ENCODE peak calls at places on chromosome 19, in ten cellular contexts. One of them, this sample, is unnamed.
A peak's percentile ranks its signal among the peaks of the same experiment; 100 is the strongest.

GRCh38 chr19:33290956-33291622 is 11.2 kb downstream of the CEBPA start:
- DNase-seq in pancreas: no peak
- DNase-seq in fibroblast of lung: no peak
- DNase-seq in cardiac muscle cell: no peak
- DNase-seq in HepG2: no peak
- DNase-seq in tibial artery: no peak
- DNase-seq in left ventricle myocardium inferior: no peak
- DNase-seq in IMR-90: no peak
- DNase-seq in psoas muscle: peak; percentile 34
- DNase-seq in ovary: no peak
- DNase-seq in this sample: no peak

GRCh38 chr19:6374179-6374709 is 1.5 kb downstream of the PSPN start:
- DNase-seq in pancreas: no peak
- DNase-seq in fibroblast of lung: no peak
- DNase-seq in cardiac muscle cell: no peak
- DNase-seq in HepG2: no peak
- DNase-seq in tibial artery: no peak
- DNase-seq in left ventricle myocardium inferior: no peak
- DNase-seq in IMR-90: no peak
- DNase-seq in psoas muscle: no peak
- DNase-seq in ovary: no peak
- DNase-seq in this sample: no peak

GRCh38 chr19:39144487-39145071 is 19.0 kb downstream of the PAK4 start:
- DNase-seq in pancreas: peak; percentile 20
- DNase-seq in fibroblast of lung: peak; percentile 41
- DNase-seq in cardiac muscle cell: no peak
- DNase-seq in HepG2: no peak
- DNase-seq in tibial artery: no peak
- DNase-seq in left ventricle myocardium inferior: no peak
- DNase-seq in IMR-90: peak; percentile 22
- DNase-seq in psoas muscle: no peak
- DNase-seq in ovary: no peak
- DNase-seq in this sample: no peak

GRCh38 chr19:4533835-4534424 is 1.1 kb downstream of the PLIN5 start:
- DNase-seq in pancreas: no peak
- DNase-seq in fibroblast of lung: no peak
- DNase-seq in cardiac muscle cell: no peak
- DNase-seq in HepG2: no peak
- DNase-seq in tibial artery: no peak
- DNase-seq in left ventricle myocardium inferior: no peak
- DNase-seq in IMR-90: no peak
- DNase-seq in psoas muscle: no peak
- DNase-seq in ovary: no peak
- DNase-seq in this sample: no peak

GRCh38 chr19:3547301-3547731 is 8.3 kb downstream of the TEKTIP1 start:
- DNase-seq in pancreas: no peak
- DNase-seq in fibroblast of lung: no peak
- DNase-seq in cardiac muscle cell: no peak
- DNase-seq in HepG2: no peak
- DNase-seq in tibial artery: no peak
- DNase-seq in left ventricle myocardium inferior: no peak
- DNase-seq in IMR-90: no peak
- DNase-seq in psoas muscle: no peak
- DNase-seq in ovary: no peak
- DNase-seq in this sample: no peak

GRCh38 chr19:45340232-45340898 is at the start of gene KLC3:
- DNase-seq in pancreas: peak; percentile 45
- DNase-seq in fibroblast of lung: no peak
- DNase-seq in cardiac muscle cell: peak; percentile 68
- DNase-seq in HepG2: no peak
- DNase-seq in tibial artery: no peak
- DNase-seq in left ventricle myocardium inferior: no peak
- DNase-seq in IMR-90: no peak
- DNase-seq in psoas muscle: no peak
- DNase-seq in ovary: no peak
- DNase-seq in this sample: no peak

GRCh38 chr19:52942371-52943133 is 19.3 kb upstream of the ZNF888 start:
- DNase-seq in pancreas: peak; percentile 92
- DNase-seq in fibroblast of lung: peak; percentile 81
- DNase-seq in cardiac muscle cell: peak; percentile 90
- DNase-seq in HepG2: peak; percentile 82
- DNase-seq in tibial artery: peak; percentile 89
- DNase-seq in left ventricle myocardium inferior: peak; percentile 94
- DNase-seq in IMR-90: peak; percentile 75
- DNase-seq in psoas muscle: peak; percentile 94
- DNase-seq in ovary: peak; percentile 92
- DNase-seq in this sample: peak; percentile 84

GRCh38 chr19:35782589-35782988 is 7.2 kb downstream of the ARHGAP33 start:
- DNase-seq in pancreas: no peak
- DNase-seq in fibroblast of lung: no peak
- DNase-seq in cardiac muscle cell: no peak
- DNase-seq in HepG2: no peak
- DNase-seq in tibial artery: no peak
- DNase-seq in left ventricle myocardium inferior: no peak
- DNase-seq in IMR-90: no peak
- DNase-seq in psoas muscle: no peak
- DNase-seq in ovary: no peak
- DNase-seq in this sample: no peak

GRCh38 chr19:41554902-41555301 is 21.1 kb upstream of the CEACAM21 start:
- DNase-seq in pancreas: no peak
- DNase-seq in fibroblast of lung: no peak
- DNase-seq in cardiac muscle cell: no peak
- DNase-seq in HepG2: no peak
- DNase-seq in tibial artery: no peak
- DNase-seq in left ventricle myocardium inferior: no peak
- DNase-seq in IMR-90: no peak
- DNase-seq in psoas muscle: no peak
- DNase-seq in ovary: no peak
- DNase-seq in this sample: no peak

GRCh38 chr19:51547397-51548212 is 16.1 kb upstream of the SIGLEC6 start:
- DNase-seq in pancreas: no peak
- DNase-seq in fibroblast of lung: no peak
- DNase-seq in cardiac muscle cell: no peak
- DNase-seq in HepG2: no peak
- DNase-seq in tibial artery: no peak
- DNase-seq in left ventricle myocardium inferior: no peak
- DNase-seq in IMR-90: no peak
- DNase-seq in psoas muscle: no peak
- DNase-seq in ovary: no peak
- DNase-seq in this sample: peak; percentile 82

GRCh38 chr19:44576843-44577565 is 36.4 kb upstream of the IGSF23 start:
- DNase-seq in pancreas: peak; percentile 37
- DNase-seq in fibroblast of lung: peak; percentile 28
- DNase-seq in cardiac muscle cell: peak; percentile 41
- DNase-seq in HepG2: peak; percentile 65
- DNase-seq in tibial artery: no peak
- DNase-seq in left ventricle myocardium inferior: no peak
- DNase-seq in IMR-90: peak; percentile 20
- DNase-seq in psoas muscle: no peak
- DNase-seq in ovary: no peak
- DNase-seq in this sample: peak; percentile 14

GRCh38 chr19:46610413-46610775 is 9.3 kb downstream of the CALM3 start:
- DNase-seq in pancreas: peak; percentile 8
- DNase-seq in fibroblast of lung: no peak
- DNase-seq in cardiac muscle cell: no peak
- DNase-seq in HepG2: no peak
- DNase-seq in tibial artery: no peak
- DNase-seq in left ventricle myocardium inferior: peak; percentile 12
- DNase-seq in IMR-90: no peak
- DNase-seq in psoas muscle: peak; percentile 5
- DNase-seq in ovary: no peak
- DNase-seq in this sample: no peak

GRCh38 chr19:46608581-46609345 is 7.6 kb downstream of the CALM3 start:
- DNase-seq in pancreas: no peak
- DNase-seq in fibroblast of lung: no peak
- DNase-seq in cardiac muscle cell: no peak
- DNase-seq in HepG2: no peak
- DNase-seq in tibial artery: no peak
- DNase-seq in left ventricle myocardium inferior: peak; percentile 11
- DNase-seq in IMR-90: no peak
- DNase-seq in psoas muscle: peak; percentile 27
- DNase-seq in ovary: no peak
- DNase-seq in this sample: no peak

GRCh38 chr19:46610851-46611770 is 10.0 kb downstream of the CALM3 start:
- DNase-seq in pancreas: peak; percentile 14
- DNase-seq in fibroblast of lung: peak; percentile 71
- DNase-seq in cardiac muscle cell: no peak
- DNase-seq in HepG2: no peak
- DNase-seq in tibial artery: no peak
- DNase-seq in left ventricle myocardium inferior: peak; percentile 9
- DNase-seq in IMR-90: peak; percentile 36
- DNase-seq in psoas muscle: peak; percentile 45
- DNase-seq in ovary: no peak
- DNase-seq in this sample: no peak

GRCh38 chr19:46608178-46608577 is 7.0 kb downstream of the CALM3 start:
- DNase-seq in pancreas: no peak
- DNase-seq in fibroblast of lung: no peak
- DNase-seq in cardiac muscle cell: no peak
- DNase-seq in HepG2: no peak
- DNase-seq in tibial artery: no peak
- DNase-seq in left ventricle myocardium inferior: no peak
- DNase-seq in IMR-90: no peak
- DNase-seq in psoas muscle: peak; percentile 13
- DNase-seq in ovary: no peak
- DNase-seq in this sample: no peak

GRCh38 chr19:46609511-46610412 is 8.6 kb downstream of the CALM3 start:
- DNase-seq in pancreas: no peak
- DNase-seq in fibroblast of lung: no peak
- DNase-seq in cardiac muscle cell: no peak
- DNase-seq in HepG2: no peak
- DNase-seq in tibial artery: no peak
- DNase-seq in left ventricle myocardium inferior: peak; percentile 13
- DNase-seq in IMR-90: no peak
- DNase-seq in psoas muscle: peak; percentile 49
- DNase-seq in ovary: no peak
- DNase-seq in this sample: no peak
- H3K4me3 ChIP-seq in pancreas: no peak overlapping the region
- H3K4me3 ChIP-seq in fibroblast of lung: no peak overlapping the region
- H3K4me3 ChIP-seq in cardiac muscle cell: no peak overlapping the region
- H3K4me3 ChIP-seq in HepG2: no peak overlapping the region
- H3K4me3 ChIP-seq in tibial artery: no peak overlapping the region
- H3K4me3 ChIP-seq in left ventricle myocardium inferior: no peak overlapping the region
- H3K4me3 ChIP-seq in IMR-90: no peak overlapping the region
- H3K4me3 ChIP-seq in psoas muscle: no peak overlapping the region
- H3K4me3 ChIP-seq in ovary: no peak overlapping the region
- H3K4me3 ChIP-seq in this sample: no peak overlapping the region

GRCh38 chr19:1813197-1813836 is 1.2 kb upstream of the ATP8B3 start:
- DNase-seq in pancreas: no peak
- DNase-seq in fibroblast of lung: no peak
- DNase-seq in cardiac muscle cell: no peak
- DNase-seq in HepG2: no peak
- DNase-seq in tibial artery: no peak
- DNase-seq in left ventricle myocardium inferior: no peak
- DNase-seq in IMR-90: no peak
- DNase-seq in psoas muscle: no peak
- DNase-seq in ovary: no peak
- DNase-seq in this sample: no peak
- TF ChIP-seq CTCF in pancreas: no peak
- TF ChIP-seq CTCF in fibroblast of lung: no peak
- TF ChIP-seq CTCF in cardiac muscle cell: peak; percentile 0
- TF ChIP-seq CTCF in HepG2: no peak
- TF ChIP-seq CTCF in tibial artery: no peak
- TF ChIP-seq CTCF in left ventricle myocardium inferior: no peak
- TF ChIP-seq CTCF in IMR-90: no peak
- TF ChIP-seq CTCF in psoas muscle: no peak
- TF ChIP-seq CTCF in ovary: peak; percentile 34
- TF ChIP-seq CTCF in this sample: no peak

DNA sequence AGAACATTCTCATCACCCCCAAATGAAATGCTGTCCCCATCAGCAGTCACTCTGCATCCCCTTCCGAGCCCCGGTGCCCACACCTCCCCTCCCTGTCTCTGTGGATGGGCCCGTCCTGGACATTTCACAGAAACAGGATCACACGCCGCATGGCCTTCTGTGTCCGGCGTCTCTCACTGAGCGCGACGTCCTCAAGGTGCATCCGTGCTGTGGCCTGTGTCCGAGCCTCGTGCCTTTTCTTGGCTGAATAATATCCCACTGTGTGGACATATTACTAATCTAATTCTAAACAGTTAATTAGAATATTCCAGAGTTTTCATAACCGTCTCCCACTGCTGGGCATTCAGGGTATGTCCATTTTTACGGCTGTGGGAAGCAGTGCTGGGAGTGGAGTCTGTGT is 8.7 kb downstream of the NDUFS7 start:
- DNase-seq in pancreas: no peak
- DNase-seq in fibroblast of lung: no peak
- DNase-seq in cardiac muscle cell: no peak
- DNase-seq in HepG2: no peak
- DNase-seq in tibial artery: no peak
- DNase-seq in left ventricle myocardium inferior: no peak
- DNase-seq in IMR-90: no peak
- DNase-seq in psoas muscle: no peak
- DNase-seq in ovary: no peak
- DNase-seq in this sample: no peak
- H3K36me3 ChIP-seq in pancreas: no peaks in the 10 kb centered on the region
- H3K36me3 ChIP-seq in fibroblast of lung: peaks cover 13% of the 10 kb centered on the region
- H3K36me3 ChIP-seq in cardiac muscle cell: peaks cover 25% of the 10 kb centered on the region
- H3K36me3 ChIP-seq in HepG2: peaks cover 35% of the 10 kb centered on the region
- H3K36me3 ChIP-seq in tibial artery: peaks cover 48% of the 10 kb centered on the region
- H3K36me3 ChIP-seq in left ventricle myocardium inferior: peaks cover 68% of the 10 kb centered on the region
- H3K36me3 ChIP-seq in IMR-90: peaks cover 26% of the 10 kb centered on the region
- H3K36me3 ChIP-seq in psoas muscle: peaks cover 66% of the 10 kb centered on the region
- H3K36me3 ChIP-seq in ovary: no peaks in the 10 kb centered on the region
- H3K36me3 ChIP-seq in this sample: peaks cover 40% of the 10 kb centered on the region

GRCh38 chr19:55385236-55385748 is 440 bp upstream of the RPL28 start:
- DNase-seq in pancreas: peak; percentile 96
- DNase-seq in fibroblast of lung: peak; percentile 93
- DNase-seq in cardiac muscle cell: peak; percentile 97
- DNase-seq in HepG2: peak; percentile 92
- DNase-seq in tibial artery: peak; percentile 99
- DNase-seq in left ventricle myocardium inferior: peak; percentile 97
- DNase-seq in IMR-90: peak; percentile 94
- DNase-seq in psoas muscle: peak; percentile 97
- DNase-seq in ovary: peak; percentile 95
- DNase-seq in this sample: peak; percentile 95

GRCh38 chr19:55384576-55385235 is 614 bp upstream of the TMEM238 start:
- DNase-seq in pancreas: no peak
- DNase-seq in fibroblast of lung: no peak
- DNase-seq in cardiac muscle cell: no peak
- DNase-seq in HepG2: no peak
- DNase-seq in tibial artery: no peak
- DNase-seq in left ventricle myocardium inferior: no peak
- DNase-seq in IMR-90: no peak
- DNase-seq in psoas muscle: no peak
- DNase-seq in ovary: no peak
- DNase-seq in this sample: no peak

GRCh38 chr19:55382522-55383054 is 1.5 kb downstream of the TMEM238 start:
- DNase-seq in pancreas: no peak
- DNase-seq in fibroblast of lung: no peak
- DNase-seq in cardiac muscle cell: no peak
- DNase-seq in HepG2: no peak
- DNase-seq in tibial artery: no peak
- DNase-seq in left ventricle myocardium inferior: no peak
- DNase-seq in IMR-90: no peak
- DNase-seq in psoas muscle: no peak
- DNase-seq in ovary: no peak
- DNase-seq in this sample: no peak

GRCh38 chr19:55383279-55383788 is 758 bp downstream of the TMEM238 start:
- DNase-seq in pancreas: no peak
- DNase-seq in fibroblast of lung: no peak
- DNase-seq in cardiac muscle cell: no peak
- DNase-seq in HepG2: no peak
- DNase-seq in tibial artery: no peak
- DNase-seq in left ventricle myocardium inferior: no peak
- DNase-seq in IMR-90: no peak
- DNase-seq in psoas muscle: no peak
- DNase-seq in ovary: no peak
- DNase-seq in this sample: no peak

GRCh38 chr19:55383789-55384575 is at the start of gene TMEM238:
- DNase-seq in pancreas: peak; percentile 70
- DNase-seq in fibroblast of lung: peak; percentile 71
- DNase-seq in cardiac muscle cell: peak; percentile 81
- DNase-seq in HepG2: no peak
- DNase-seq in tibial artery: no peak
- DNase-seq in left ventricle myocardium inferior: peak; percentile 46
- DNase-seq in IMR-90: peak; percentile 70
- DNase-seq in psoas muscle: peak; percentile 80
- DNase-seq in ovary: peak; percentile 59
- DNase-seq in this sample: peak; percentile 56
- H3K4me3 ChIP-seq in pancreas: peak within 1 kb of the TSS; percentile 77
- H3K4me3 ChIP-seq in fibroblast of lung: peak within 1 kb of the TSS; percentile 25
- H3K4me3 ChIP-seq in cardiac muscle cell: peak within 1 kb of the TSS; percentile 89
- H3K4me3 ChIP-seq in HepG2: peak within 1 kb of the TSS; percentile 100
- H3K4me3 ChIP-seq in tibial artery: peak within 1 kb of the TSS; percentile 93
- H3K4me3 ChIP-seq in left ventricle myocardium inferior: peak within 1 kb of the TSS; percentile 85
- H3K4me3 ChIP-seq in IMR-90: peak within 1 kb of the TSS; percentile 54
- H3K4me3 ChIP-seq in psoas muscle: peak within 1 kb of the TSS; percentile 81
- H3K4me3 ChIP-seq in ovary: peak within 1 kb of the TSS; percentile 56
- H3K4me3 ChIP-seq in this sample: peak within 1 kb of the TSS; percentile 55

This sample was measured in brain microvascular endothelial cell.